ENCODE peak calls at places on chromosomes 1 and 21, in six cellular contexts. Q is IMR-90, U is mesenchymal stem cell, J is mesendoderm, H is H1, A is H9. Y is an unnamed sample.

GRCh38 chr1:214637722-214638473 is 34.9 kb downstream of the CENPF start:
- DNase-seq in Q (peak), U (peak), J (peak), H (no peak), A (no peak), Y (peak)

GRCh38 chr1:84117868-84118267 is 26.2 kb upstream of the PRKACB start:
- DNase-seq in Q (peak), U (peak), J (peak), H (no peak), A (no peak), Y (peak)

GRCh38 chr1:47333922-47334764 is 553 bp downstream of the CMPK1 start:
- DNase-seq in Q (peak), U (peak), J (peak), H (no peak), A (peak), Y (peak)

GRCh38 chr21:35390013-35390776 is 341.1 kb upstream of the RUNX1 start:
- DNase-seq in Q (peak), U (peak), J (no peak), H (no peak), A (no peak), Y (no peak)

GRCh38 chr1:43557744-43558245 is 27.1 kb downstream of the PTPRF start:
- DNase-seq in Q (no peak), U (peak), J (peak), H (no peak), A (no peak), Y (no peak)

GRCh38 chr1:182910143-182910542 is 42.8 kb downstream of the SHCBP1L start:
- DNase-seq in Q (no peak), U (no peak), J (peak), H (no peak), A (peak), Y (peak)

GRCh38 chr1:14698206-14698605 is 99.7 kb downstream of the KAZN start:
- DNase-seq in Q (no peak), U (no peak), J (no peak), H (no peak), A (no peak), Y (no peak)

GRCh38 chr1:226052061-226052460 is 10.5 kb upstream of the H3-3A start:
- DNase-seq in Q (no peak), U (no peak), J (no peak), H (no peak), A (no peak), Y (no peak)

GRCh38 chr1:236893626-236894545 is 98.8 kb downstream of the MTR start:
- DNase-seq in Q (peak), U (no peak), J (no peak), H (no peak), A (no peak), Y (no peak)

GRCh38 chr1:222084996-222085395 is 343.1 kb upstream of the DUSP10 start:
- DNase-seq in Q (peak), U (no peak), J (no peak), H (no peak), A (no peak), Y (no peak)

GRCh38 chr1:5906116-5906515 is 86.1 kb downstream of the NPHP4 start:
- DNase-seq in Q (no peak), U (no peak), J (no peak), H (no peak), A (peak), Y (no peak)

DNA sequence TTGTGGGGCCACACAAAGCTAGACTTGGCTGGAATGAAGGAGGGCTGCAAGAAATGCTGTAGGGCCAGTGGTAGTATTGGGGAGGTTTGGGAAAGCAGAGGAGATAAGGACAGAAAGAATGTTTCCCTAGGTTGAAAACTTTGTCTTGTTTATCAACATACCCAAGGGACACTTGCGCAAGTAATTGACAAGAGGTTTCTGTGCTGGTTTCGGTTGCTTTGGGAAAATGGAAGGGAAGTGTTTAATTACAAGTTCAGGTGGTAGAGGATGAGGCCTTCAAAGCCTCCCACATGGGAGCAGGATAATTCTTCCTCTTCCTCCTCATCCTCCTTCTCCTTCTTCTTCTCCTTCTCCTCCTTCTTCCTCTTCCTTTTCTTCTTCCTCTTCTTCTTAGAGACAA is 182.1 kb upstream of the LMO4 start:
- DNase-seq in Q (no peak), U (no peak), J (no peak), H (no peak), A (no peak), Y (peak)
- H3K18ac ChIP-seq in Q (no peak), U (no peak), J (no peak), H (no peak), A (no peak), Y (no peak)

DNA sequence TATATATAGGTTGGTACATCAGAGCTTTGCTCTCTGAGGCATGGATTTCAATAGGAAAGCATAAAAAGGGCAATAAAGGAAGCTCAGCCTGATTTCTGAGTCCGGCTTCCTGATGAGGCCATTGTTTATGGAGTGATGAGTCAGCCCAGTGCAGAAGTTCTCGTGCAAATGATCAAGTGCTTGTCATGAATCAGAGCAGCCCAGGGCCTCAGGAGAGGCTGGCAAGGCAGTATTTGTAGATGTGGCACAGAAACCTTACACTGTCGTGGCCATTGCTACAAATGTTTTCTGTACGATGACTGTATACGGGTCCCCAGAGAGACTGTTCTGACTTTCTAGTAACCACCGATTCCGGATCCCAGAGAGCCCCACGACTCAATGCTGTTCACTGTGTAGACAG is 26.7 kb downstream of the UMODL1 start:
- DNase-seq in Q (peak), U (peak), J (no peak), H (no peak), A (no peak), Y (peak)
- H3K9ac ChIP-seq in Q (peak), U (peak), J (no peak), H (no peak), A (no peak), Y (no peak)

GRCh38 chr1:204456826-204457361 is 37.7 kb downstream of the PIK3C2B start:
- DNase-seq in Q (no peak), U (peak), J (no peak), H (no peak), A (no peak), Y (no peak)

GRCh38 chr1:204455831-204456145 is 38.8 kb downstream of the PIK3C2B start:
- DNase-seq in Q (no peak), U (no peak), J (no peak), H (no peak), A (no peak), Y (no peak)

GRCh38 chr1:204454476-204454875 is 40.1 kb downstream of the PIK3C2B start:
- DNase-seq in Q (no peak), U (no peak), J (no peak), H (no peak), A (no peak), Y (no peak)

GRCh38 chr1:204453141-204453772 is 41.3 kb downstream of the PIK3C2B start:
- DNase-seq in Q (no peak), U (no peak), J (no peak), H (no peak), A (peak), Y (no peak)

GRCh38 chr1:204455063-204455830 is 39.4 kb downstream of the PIK3C2B start:
- DNase-seq in Q (no peak), U (no peak), J (no peak), H (peak), A (peak), Y (no peak)
- H3K18ac ChIP-seq in Q (no peak), U (no peak), J (no peak), H (peak), A (no peak), Y (no peak)

DNA sequence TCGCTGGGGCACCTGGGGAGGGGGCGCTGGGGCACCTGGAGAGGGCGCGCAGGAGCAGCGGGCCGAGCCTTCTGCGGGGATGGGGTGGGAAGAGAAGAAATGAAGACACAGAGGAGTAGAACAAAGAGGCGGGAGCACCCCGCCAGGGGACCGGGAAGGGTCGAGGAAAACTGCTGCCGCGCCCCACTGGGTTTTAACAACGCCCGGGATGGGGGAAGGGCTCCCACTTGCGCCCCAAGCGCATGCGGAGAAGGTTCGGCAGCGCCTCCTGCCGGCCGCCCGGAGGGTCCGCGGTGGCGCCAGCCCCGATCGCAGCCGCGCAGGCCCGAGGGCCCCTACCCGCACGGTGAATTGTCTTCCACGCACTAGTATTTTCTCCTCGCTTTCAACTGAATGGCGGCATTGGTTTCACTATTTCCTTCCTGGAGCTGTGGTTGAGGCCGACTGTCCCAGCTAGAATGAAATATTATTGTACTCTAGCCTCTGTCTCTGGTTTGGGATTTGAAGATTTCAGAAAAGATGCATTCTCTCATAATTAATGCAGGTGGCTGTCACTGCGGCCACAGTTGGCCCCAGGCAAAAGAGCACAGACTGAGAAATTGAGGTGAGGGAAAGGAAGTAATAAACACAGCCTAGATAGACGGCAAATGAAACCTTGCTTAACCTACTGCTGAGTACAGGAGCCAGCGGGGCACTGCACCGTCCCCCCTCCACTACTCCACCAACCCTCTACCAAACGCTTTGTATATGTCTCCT is 57.3 kb downstream of the MAB21L3 start:
- DNase-seq in Q (peak), U (peak), J (peak), H (peak), A (peak), Y (peak)
- H3K9ac ChIP-seq in Q (peak), U (peak), J (peak), H (peak), A (peak), Y (no peak)

DNA sequence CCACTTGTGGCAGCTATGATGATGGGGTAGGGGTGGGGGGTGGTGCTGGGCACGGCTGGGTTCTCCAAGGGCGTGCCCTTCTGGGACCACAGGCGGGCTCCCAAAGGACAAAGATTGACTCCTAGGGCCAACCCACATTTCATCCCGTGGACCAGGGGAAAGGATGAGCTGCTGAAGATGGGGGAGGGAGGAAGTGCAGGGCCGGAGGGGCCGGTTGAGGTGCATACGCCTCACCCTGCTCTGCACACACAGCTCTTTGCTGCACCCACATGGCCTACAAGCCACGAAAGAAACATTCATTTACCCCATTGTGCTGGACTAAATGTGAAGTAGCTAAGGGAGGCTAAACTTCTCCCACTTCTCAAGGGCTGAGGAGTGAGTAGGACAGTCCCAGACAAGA is 34.2 kb upstream of the GNPAT start:
- DNase-seq in Q (no peak), U (peak), J (no peak), H (no peak), A (no peak), Y (no peak)
- H3K18ac ChIP-seq in Q (no peak), U (no peak), J (no peak), H (no peak), A (no peak), Y (no peak)

DNA sequence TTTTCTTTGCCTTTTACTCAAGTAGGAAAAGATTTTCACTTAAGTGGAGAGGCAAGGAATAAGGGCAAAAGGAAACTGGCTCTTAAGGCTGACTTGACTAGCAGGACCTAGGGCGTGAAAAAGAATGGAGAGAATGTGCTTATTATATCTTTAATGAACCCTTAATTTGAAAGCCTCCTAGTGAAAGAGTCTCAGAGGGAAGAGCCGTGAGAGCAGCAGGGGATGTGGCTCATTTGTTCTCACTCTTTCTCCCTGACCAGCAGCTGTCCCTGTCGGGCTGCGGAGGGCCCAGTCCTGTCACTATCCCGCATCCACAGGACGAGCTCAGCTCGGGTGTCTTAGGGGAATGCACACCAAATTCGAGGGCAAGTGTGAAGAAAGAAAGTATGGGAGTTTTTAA is 180.1 kb downstream of the EDEM3 start:
- DNase-seq in Q (no peak), U (no peak), J (peak), H (no peak), A (peak), Y (no peak)
- H3K9ac ChIP-seq in Q (no peak), U (no peak), J (no peak), H (no peak), A (no peak), Y (no peak)

GRCh38 chr21:42475526-42476492 is 20.2 kb downstream of the RSPH1 start:
- DNase-seq in Q (no peak), U (no peak), J (no peak), H (no peak), A (no peak), Y (no peak)
- H3K18ac ChIP-seq in Q (no peak), U (no peak), J (no peak), H (no peak), A (no peak), Y (no peak)

GRCh38 chr1:245764040-245764439 is 609.3 kb downstream of the KIF26B start:
- DNase-seq in Q (no peak), U (no peak), J (peak), H (no peak), A (no peak), Y (no peak)
- H3K9ac ChIP-seq in Q (no peak), U (no peak), J (no peak), H (no peak), A (no peak), Y (no peak)

Y was measured in trophoblast cell.